ENCODE peak calls at places on chromosomes 1 and 21, in eight cellular contexts. W is astrocyte; M is progenitor cell of endocrine pancreas; J is ELR; T is putamen; C is Peyer's patch; N is GM19239; D is stimulated activated CD4-positive, alpha-beta T cell treated with anti-CD3 and anti-CD28 coated beads, Interleukin-4, amount 100 ng/mL, for 4 hours. B is an unnamed sample.

GRCh38 chr1:195591917-195592672 is 1016.1 kb downstream of the KCNT2 start:
- DNase-seq in W (peak), M (no peak), J (peak), T (no peak), C (no peak), N (no peak), D (no peak), B (peak)

GRCh38 chr1:239879321-239880170 is 212.1 kb upstream of the FMN2 start:
- DNase-seq in W (no peak), M (no peak), J (no peak), T (no peak), C (no peak), N (no peak), D (no peak), B (no peak)

GRCh38 chr1:150332651-150333290 is 11.4 kb downstream of the PRPF3 start:
- DNase-seq in W (no peak), M (no peak), J (no peak), T (peak), C (no peak), N (no peak), D (no peak), B (no peak)

GRCh38 chr21:40253112-40253511 is 385.9 kb downstream of the PCP4 start:
- DNase-seq in W (no peak), M (no peak), J (no peak), T (no peak), C (no peak), N (no peak), D (no peak), B (no peak)

GRCh38 chr1:7755448-7755847 is 15.6 kb upstream of the VAMP3 start:
- DNase-seq in W (no peak), M (no peak), J (peak), T (no peak), C (no peak), N (no peak), D (no peak), B (no peak)

GRCh38 chr1:53579221-53580008 is 120.2 kb downstream of the DMRTB1 start:
- DNase-seq in W (no peak), M (no peak), J (no peak), T (no peak), C (peak), N (no peak), D (no peak), B (no peak)

GRCh38 chr21:44547656-44548331 is 3.5 kb downstream of the KRTAP10-2 start:
- DNase-seq in W (no peak), M (peak), J (no peak), T (no peak), C (no peak), N (no peak), D (no peak), B (no peak)

GRCh38 chr1:231139125-231139649 is 22.7 kb upstream of the TRIM67 start:
- DNase-seq in W (peak), M (no peak), J (peak), T (no peak), C (no peak), N (no peak), D (no peak), B (peak)

GRCh38 chr1:216310776-216311175 is 112.5 kb downstream of the USH2A start:
- DNase-seq in W (no peak), M (no peak), J (peak), T (no peak), C (no peak), N (no peak), D (no peak), B (no peak)

GRCh38 chr1:55286851-55287602 is 71.9 kb upstream of the USP24 start:
- DNase-seq in W (peak), M (no peak), J (peak), T (no peak), C (no peak), N (no peak), D (no peak), B (peak)

GRCh38 chr1:226475112-226475511 is 67.2 kb upstream of the PARP1 start:
- DNase-seq in W (no peak), M (no peak), J (no peak), T (no peak), C (no peak), N (no peak), D (no peak), B (no peak)

GRCh38 chr1:232837085-232837484 is 31.9 kb downstream of the MAP10 start:
- DNase-seq in W (no peak), M (no peak), J (peak), T (peak), C (no peak), N (no peak), D (no peak), B (peak)